ENCODE peak calls at places on chromosomes 1 and 21, in six cellular contexts. R is cardiac fibroblast; O is stimulated activated CD4-positive, alpha-beta T cell treated with anti-CD3 and anti-CD28 coated beads, Interleukin-15, amount 100 ng/mL, for 1 hour; U is coronary artery; H is DMS153; D is AG04450. X is an unnamed sample.

GRCh38 chr1:54429838-54430237 is 23.6 kb upstream of the SSBP3 start:
- DNase-seq in R (no peak), D (no peak), U (no peak), H (no peak), O (no peak), X (no peak)

GRCh38 chr21:34941162-34941561 is 107.9 kb downstream of the RUNX1 start:
- DNase-seq in H (no peak), R (no peak), U (no peak), O (no peak), D (no peak), X (no peak)

GRCh38 chr1:61741682-61742619 is at the start of gene PATJ:
- DNase-seq in D (no peak), O (peak), U (no peak), H (peak), R (no peak), X (no peak)

GRCh38 chr1:87805661-87806376 is 477.1 kb downstream of the LMO4 start:
- DNase-seq in R (peak), U (no peak), D (peak), H (no peak), O (no peak), X (no peak)

GRCh38 chr21:36706482-36706852 is 7.6 kb downstream of the SIM2 start:
- DNase-seq in U (no peak), D (no peak), H (no peak), O (no peak), R (no peak), X (no peak)

GRCh38 chr1:229557214-229557850 is 1.2 kb downstream of the ABCB10 start:
- DNase-seq in U (no peak), R (peak), O (no peak), H (no peak), D (no peak), X (no peak)

GRCh38 chr1:221777434-221778072 is 35.7 kb upstream of the DUSP10 start:
- DNase-seq in H (no peak), R (no peak), U (no peak), O (peak), D (no peak), X (peak)

GRCh38 chr21:46130721-46131720 is 24.4 kb downstream of the FTCD start:
- DNase-seq in H (no peak), O (no peak), R (peak), U (no peak), D (no peak), X (no peak)

GRCh38 chr1:150362721-150363425 is 1.1 kb upstream of the RPRD2 start:
- DNase-seq in R (no peak), U (no peak), H (peak), O (peak), D (no peak), X (no peak)

GRCh38 chr21:46543306-46543705 is 61.6 kb downstream of the S100B start:
- DNase-seq in U (peak), R (no peak), O (no peak), H (no peak), D (no peak), X (no peak)

GRCh38 chr1:185342672-185343259 is 25.7 kb upstream of the IVNS1ABP start:
- DNase-seq in D (no peak), H (no peak), O (no peak), R (no peak), U (no peak), X (no peak)

X was measured in NK-92 treated with Interleukin-12 subunit alpha and Interleukin-12 subunit beta, amount 100 ng/mL, for 24 hours.